ENCODE peak calls at places on chromosome 21, in six cellular contexts. W is mesothelial cell of epicardium, D is astrocyte of the cerebellum, H is H1, C is glutamatergic neuron, I is breast epithelium. X is an unnamed sample.

GRCh38 chr21:21688877-21689276 is 690.7 kb downstream of the NCAM2 start:
- DNase-seq in W (no peak), D (peak), H (peak), C (peak), I (no peak), X (no peak)

GRCh38 chr21:42379425-42380215 is 13.3 kb upstream of the TFF1 start:
- DNase-seq in W (no peak), D (no peak), H (no peak), C (peak), I (no peak), X (no peak)

GRCh38 chr21:17758703-17759102 is 60.5 kb downstream of the C21orf91 start:
- DNase-seq in W (no peak), D (no peak), H (no peak), C (no peak), I (no peak), X (no peak)

GRCh38 chr21:39612233-39613028 is at the start of gene B3GALT5:
- DNase-seq in W (peak), D (no peak), H (peak), C (peak), I (no peak), X (no peak)

GRCh38 chr21:17269760-17270159 is 243.1 kb upstream of the CXADR start:
- DNase-seq in W (no peak), D (no peak), H (no peak), C (no peak), I (no peak), X (no peak)

GRCh38 chr21:27813750-27814149 is 846.9 kb upstream of the ADAMTS5 start:
- DNase-seq in W (no peak), D (no peak), H (no peak), C (peak), I (no peak), X (no peak)

GRCh38 chr21:28908351-28908750 is 84.3 kb downstream of the LTN1 start:
- DNase-seq in W (no peak), D (no peak), H (no peak), C (no peak), I (no peak), X (no peak)

GRCh38 chr21:28421716-28422480 is 570.8 kb downstream of the LTN1 start:
- DNase-seq in W (no peak), D (no peak), H (no peak), C (no peak), I (no peak), X (peak)

GRCh38 chr21:37939838-37940237 is 23.6 kb upstream of the KCNJ6 start:
- DNase-seq in W (no peak), D (no peak), H (no peak), C (no peak), I (no peak), X (no peak)

GRCh38 chr21:32917392-32918135 is 108.2 kb upstream of the OLIG2 start:
- DNase-seq in W (no peak), D (peak), H (no peak), C (no peak), I (peak), X (no peak)

GRCh38 chr21:37582613-37583012 is 216.0 kb downstream of the DYRK1A start:
- DNase-seq in W (no peak), D (peak), H (no peak), C (no peak), I (no peak), X (peak)

GRCh38 chr21:38661296-38662223 is 144.2 kb upstream of the ETS2 start:
- DNase-seq in W (no peak), D (peak), H (peak), C (peak), I (no peak), X (peak)

DNA sequence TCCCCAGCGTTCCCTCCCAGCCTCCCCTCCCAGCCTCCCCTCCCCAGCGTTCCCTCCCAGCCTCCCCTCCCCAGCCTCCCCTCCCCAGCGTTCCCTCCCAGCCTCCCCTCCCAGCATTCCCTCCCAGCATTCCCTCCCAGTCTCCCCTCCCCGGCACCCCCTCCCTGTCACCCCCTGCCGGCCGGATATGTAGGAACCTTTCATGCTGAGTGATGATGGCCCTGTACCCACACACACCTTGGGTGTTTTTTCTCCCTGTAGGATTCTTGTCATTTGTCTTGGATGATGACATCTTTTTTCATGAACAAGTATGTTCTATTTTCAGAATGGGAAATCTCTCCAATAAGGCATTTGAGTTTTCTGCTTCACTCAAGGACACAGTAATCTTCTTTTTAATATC is 19.6 kb downstream of the FTCD start:
- DNase-seq in W (no peak), D (no peak), H (no peak), C (no peak), I (no peak), X (no peak)
- TF ChIP-seq CTCF in W (no peak), D (no peak), H (no peak), C (no peak), I (no peak), X (no peak)

GRCh38 chr21:15679630-15680029 is 50.2 kb upstream of the USP25 start:
- DNase-seq in W (no peak), D (no peak), H (no peak), C (no peak), I (no peak), X (no peak)
- TF ChIP-seq CTCF in W (no peak), D (no peak), H (no peak), C (no peak), I (no peak), X (no peak)

GRCh38 chr21:45082715-45083114 is 8.3 kb downstream of the ADARB1 start:
- DNase-seq in W (no peak), D (no peak), H (no peak), C (no peak), I (no peak), X (no peak)
- TF ChIP-seq CTCF in W (no peak), D (no peak), H (no peak), C (no peak), I (no peak), X (no peak)

GRCh38 chr21:35562876-35563275 is 497.4 kb downstream of the SETD4 start:
- DNase-seq in W (no peak), D (no peak), H (no peak), C (no peak), I (no peak), X (no peak)

GRCh38 chr21:35559881-35560280 is 500.4 kb downstream of the SETD4 start:
- DNase-seq in W (no peak), D (no peak), H (no peak), C (no peak), I (no peak), X (no peak)

GRCh38 chr21:35561076-35561475 is 499.2 kb downstream of the SETD4 start:
- DNase-seq in W (no peak), D (no peak), H (no peak), C (no peak), I (no peak), X (no peak)

GRCh38 chr21:35556536-35556935 is 503.8 kb downstream of the SETD4 start:
- DNase-seq in W (no peak), D (no peak), H (no peak), C (no peak), I (no peak), X (no peak)

GRCh38 chr21:35559128-35559831 is 501.0 kb downstream of the SETD4 start:
- DNase-seq in W (no peak), D (peak), H (no peak), C (no peak), I (no peak), X (peak)
- TF ChIP-seq CTCF in W (no peak), D (peak), H (no peak), C (no peak), I (no peak), X (peak)

DNA sequence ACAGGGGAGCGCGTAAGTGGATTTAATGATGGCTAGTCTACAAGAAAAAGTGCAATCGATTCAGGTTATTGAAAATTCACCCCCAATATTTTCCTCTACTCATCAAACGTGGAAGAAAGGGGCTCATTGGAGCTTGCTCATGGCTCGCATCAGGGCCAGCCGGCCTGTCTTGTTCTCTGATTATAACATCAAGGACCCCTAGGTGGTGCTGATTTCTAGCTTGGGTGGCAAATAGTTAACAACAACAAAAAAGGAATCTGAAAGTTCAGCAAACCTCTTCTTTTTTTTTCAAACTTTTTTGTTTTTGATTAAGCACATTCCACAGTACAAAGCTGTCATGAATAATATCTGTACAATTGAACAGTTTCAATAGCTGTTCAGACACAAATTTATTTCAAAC is 35.8 kb upstream of the SOD1 start:
- DNase-seq in W (no peak), D (no peak), H (no peak), C (no peak), I (no peak), X (no peak)
- TF ChIP-seq CTCF in W (no peak), D (peak), H (peak), C (no peak), I (no peak), X (no peak)

GRCh38 chr21:34043333-34043732 is 30.0 kb upstream of the MRPS6 start:
- DNase-seq in W (no peak), D (no peak), H (no peak), C (no peak), I (no peak), X (no peak)
- TF ChIP-seq CTCF in W (no peak), D (no peak), H (no peak), C (no peak), I (no peak), X (no peak)

X was measured in AG04449.